ENCODE peak calls at places on chromosomes 5 and 9, in five cellular contexts. Z is right cardiac atrium; T is CD8-positive, alpha-beta T cell; R is pancreas; J is CD4-positive, alpha-beta memory T cell. E is an unnamed sample.

GRCh38 chr5:137743031-137743640 is 7.2 kb upstream of the KLHL3 start:
- DNase-seq in R (no peak), Z (no peak), T (peak; percentile 51), J (peak; percentile 60), E (no peak)

GRCh38 chr5:132489871-132490483 is 596 bp downstream of the IRF1 start:
- DNase-seq in Z (peak; percentile 89), J (peak; percentile 47), R (peak; percentile 81), T (peak; percentile 53), E (peak; percentile 91)

GRCh38 chr9:123537809-123538208 is 181.8 kb downstream of the CRB2 start:
- DNase-seq in R (no peak), J (no peak), Z (no peak), T (no peak), E (no peak)

GRCh38 chr9:121169094-121169601 is 32.5 kb downstream of the RAB14 start:
- DNase-seq in T (no peak), R (no peak), J (peak; percentile 51), Z (peak; percentile 67), E (no peak)

GRCh38 chr5:51395245-51395644 is 12.0 kb downstream of the ISL1 start:
- DNase-seq in J (no peak), T (no peak), Z (no peak), R (no peak), E (no peak)

GRCh38 chr5:527646-528591 is 3.7 kb upstream of the SLC9A3 start:
- DNase-seq in Z (peak; percentile 41), J (no peak), T (no peak), R (peak; percentile 60), E (peak; percentile 67)

GRCh38 chr5:1514027-1514818 is 9.5 kb downstream of the LPCAT1 start:
- DNase-seq in Z (peak; percentile 48), R (peak; percentile 52), J (no peak), T (no peak), E (peak; percentile 59)

GRCh38 chr5:131541766-131542165 is 93.3 kb downstream of the RAPGEF6 start:
- DNase-seq in Z (no peak), R (no peak), J (no peak), T (no peak), E (no peak)

GRCh38 chr9:98791147-98792095 is 4.9 kb downstream of the ANKS6 start:
- DNase-seq in J (no peak), R (peak; percentile 93), T (peak; percentile 31), Z (peak; percentile 93), E (peak; percentile 93)

GRCh38 chr5:150989695-150990094 is 30.7 kb upstream of the GPX3 start:
- DNase-seq in J (no peak), T (no peak), Z (no peak), R (no peak), E (no peak)

GRCh38 chr9:116218399-116218798 is 64.8 kb downstream of the PAPPA start:
- DNase-seq in T (no peak), Z (no peak), J (no peak), R (no peak), E (no peak)

GRCh38 chr9:114484854-114485443 is 20.3 kb downstream of the WHRN start:
- DNase-seq in T (peak; percentile 19), Z (no peak), J (peak; percentile 74), R (no peak), E (no peak)

GRCh38 chr5:144308211-144308610 is 137.5 kb downstream of the KCTD16 start:
- DNase-seq in J (no peak), T (no peak), R (no peak), Z (no peak), E (no peak)

GRCh38 chr9:106648799-106649198 is 214.2 kb upstream of the ZNF462 start:
- DNase-seq in R (no peak), Z (no peak), T (no peak), J (no peak), E (no peak)

GRCh38 chr5:132055441-132055807 is 5.0 kb upstream of the IL3 start:
- DNase-seq in T (no peak), J (no peak), R (no peak), Z (no peak), E (no peak)

GRCh38 chr9:121883281-121884056 is 209.6 kb downstream of the TTLL11 start:
- DNase-seq in Z (no peak), R (no peak), T (no peak), J (no peak), E (no peak)

GRCh38 chr5:105530716-105531261 is 1968.2 kb upstream of the NUDT12 start:
- DNase-seq in R (no peak), Z (no peak), J (no peak), T (no peak), E (no peak)

GRCh38 chr5:105529851-105530250 is 1967.3 kb upstream of the NUDT12 start:
- DNase-seq in T (no peak), R (no peak), Z (no peak), J (no peak), E (no peak)
- H3K9me3 ChIP-seq in T (no peaks in the 10 kb centered on the region), R (no peaks in the 10 kb centered on the region), Z (no peaks in the 10 kb centered on the region), J (no peaks in the 10 kb centered on the region), E (peaks cover 2% of the 10 kb centered on the region)

DNA sequence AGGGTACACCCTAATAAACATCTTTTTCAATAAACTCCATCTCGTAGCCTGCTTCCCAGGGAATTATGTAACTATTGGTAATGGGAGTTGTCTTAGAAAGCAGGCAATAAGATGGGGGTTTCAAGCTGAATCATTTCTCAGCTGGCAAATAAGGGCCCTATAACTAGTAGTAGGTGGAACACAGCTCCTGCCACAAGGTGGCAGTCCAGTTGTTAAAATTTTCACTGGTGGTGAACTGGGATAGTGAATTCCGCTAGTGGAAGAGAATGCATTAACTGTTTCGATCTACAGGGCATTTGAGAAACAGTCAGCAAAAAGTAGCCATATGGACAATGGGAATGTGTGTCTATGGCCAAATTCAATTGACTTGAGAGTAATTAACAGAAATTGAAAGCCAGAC is 27.7 kb downstream of the PCDHB15 start:
- DNase-seq in J (no peak), T (no peak), Z (no peak), R (no peak), E (no peak)
- H3K9me3 ChIP-seq in J (no peaks in the 10 kb centered on the region), T (peaks cover 20% of the 10 kb centered on the region), Z (peaks cover 16% of the 10 kb centered on the region), R (no peaks in the 10 kb centered on the region), E (peaks cover 27% of the 10 kb centered on the region)

DNA sequence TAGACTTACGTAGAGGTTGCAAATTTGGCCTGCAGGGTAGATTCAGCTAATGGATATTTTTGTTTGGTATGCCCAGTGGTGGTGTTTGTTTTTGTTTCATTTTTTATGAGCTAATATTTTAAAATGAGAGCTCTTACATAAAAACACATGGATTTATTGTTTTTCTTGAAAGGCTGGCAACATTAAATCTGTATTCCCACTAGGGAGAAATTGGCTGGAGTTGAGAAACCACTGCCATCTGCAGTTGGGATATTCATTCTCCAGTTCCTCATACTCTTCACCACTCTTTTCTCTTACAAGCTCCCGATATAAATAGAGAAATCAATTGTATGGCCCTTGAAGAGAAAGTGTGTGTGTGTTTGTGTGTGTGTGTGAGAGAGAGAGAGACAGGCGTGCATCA is 143.3 kb downstream of the ALDH1A1 start:
- DNase-seq in Z (no peak), T (no peak), R (no peak), J (no peak), E (no peak)
- H3K9me3 ChIP-seq in Z (no peaks in the 10 kb centered on the region), T (no peaks in the 10 kb centered on the region), R (no peaks in the 10 kb centered on the region), J (no peaks in the 10 kb centered on the region), E (no peaks in the 10 kb centered on the region)

DNA sequence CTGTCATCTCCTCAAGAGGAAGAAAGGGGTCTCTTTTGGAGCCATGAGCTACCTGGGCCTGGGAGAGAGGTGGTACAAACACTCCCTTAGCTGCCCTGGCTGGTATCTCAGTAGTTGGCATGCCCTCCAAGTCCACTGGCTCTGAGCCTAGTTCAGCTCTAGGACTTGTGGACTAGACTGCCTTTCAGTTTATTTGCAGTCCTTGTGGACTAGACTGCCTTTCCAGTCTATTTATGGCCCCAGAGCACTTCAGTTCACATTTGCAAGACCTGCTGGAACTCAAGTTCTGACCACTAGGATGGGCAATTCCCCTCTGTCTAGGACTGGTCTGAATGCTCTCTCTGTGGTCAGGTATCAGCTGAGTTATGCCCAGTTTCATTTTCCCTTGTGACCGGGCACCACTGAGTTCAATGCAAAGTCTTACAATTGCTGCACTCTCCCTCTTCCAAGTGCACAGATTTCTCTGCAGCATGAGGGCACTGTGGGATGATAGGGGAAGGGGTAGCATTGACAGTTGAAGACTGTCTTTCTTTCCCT is 1019.0 kb downstream of the TAF11L14 start:
- DNase-seq in R (no peak), J (no peak), Z (no peak), T (no peak), E (no peak)
- H3K9me3 ChIP-seq in R (no peaks in the 10 kb centered on the region), J (no peaks in the 10 kb centered on the region), Z (peaks cover 2% of the 10 kb centered on the region), T (no peaks in the 10 kb centered on the region), E (peaks cover 5% of the 10 kb centered on the region)

GRCh38 chr9:103586721-103587120 is 507.4 kb upstream of the SMC2 start:
- DNase-seq in T (no peak), R (no peak), J (no peak), Z (peak; percentile 7), E (no peak)
- H3K9me3 ChIP-seq in T (no peaks in the 10 kb centered on the region), R (no peaks in the 10 kb centered on the region), J (no peaks in the 10 kb centered on the region), Z (no peaks in the 10 kb centered on the region), E (no peaks in the 10 kb centered on the region)

GRCh38 chr9:92984976-92985375 is 37.7 kb downstream of the FGD3 start:
- DNase-seq in T (no peak), Z (no peak), J (no peak), R (no peak), E (no peak)
- H3K9me3 ChIP-seq in T (no peaks in the 10 kb centered on the region), Z (no peaks in the 10 kb centered on the region), J (no peaks in the 10 kb centered on the region), R (no peaks in the 10 kb centered on the region), E (peaks cover 5% of the 10 kb centered on the region)

GRCh38 chr5:12659675-12660074 is 755.4 kb upstream of the CTNND2 start:
- DNase-seq in J (no peak), T (no peak), R (no peak), Z (no peak), E (no peak)
- H3K9me3 ChIP-seq in J (no peaks in the 10 kb centered on the region), T (no peaks in the 10 kb centered on the region), R (no peaks in the 10 kb centered on the region), Z (peaks cover 2% of the 10 kb centered on the region), E (no peaks in the 10 kb centered on the region)

DNA sequence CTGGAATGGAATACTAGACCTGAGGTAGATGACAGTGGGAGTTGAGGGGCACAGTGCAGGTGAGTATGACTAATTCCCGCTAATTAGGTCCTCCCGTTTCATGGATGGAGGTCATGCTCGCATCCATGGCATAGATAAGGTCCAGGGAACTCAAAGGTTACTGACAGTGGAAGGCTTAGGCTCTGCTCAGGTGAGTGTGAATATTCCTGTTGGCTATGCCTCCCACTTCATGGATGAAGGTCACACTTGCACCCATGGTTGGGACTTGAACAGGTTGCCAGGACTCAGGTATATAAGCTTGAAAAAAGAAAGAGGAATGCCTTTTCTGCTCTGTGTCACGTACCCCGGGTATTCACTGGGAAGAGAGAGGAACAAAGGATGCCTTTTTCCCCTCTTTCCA is 19.8 kb upstream of the UNC13B start:
- DNase-seq in Z (no peak), T (no peak), R (no peak), J (no peak), E (no peak)
- H3K9me3 ChIP-seq in Z (peaks cover 7% of the 10 kb centered on the region), T (peaks cover 5% of the 10 kb centered on the region), R (no peaks in the 10 kb centered on the region), J (no peaks in the 10 kb centered on the region), E (no peaks in the 10 kb centered on the region)

DNA sequence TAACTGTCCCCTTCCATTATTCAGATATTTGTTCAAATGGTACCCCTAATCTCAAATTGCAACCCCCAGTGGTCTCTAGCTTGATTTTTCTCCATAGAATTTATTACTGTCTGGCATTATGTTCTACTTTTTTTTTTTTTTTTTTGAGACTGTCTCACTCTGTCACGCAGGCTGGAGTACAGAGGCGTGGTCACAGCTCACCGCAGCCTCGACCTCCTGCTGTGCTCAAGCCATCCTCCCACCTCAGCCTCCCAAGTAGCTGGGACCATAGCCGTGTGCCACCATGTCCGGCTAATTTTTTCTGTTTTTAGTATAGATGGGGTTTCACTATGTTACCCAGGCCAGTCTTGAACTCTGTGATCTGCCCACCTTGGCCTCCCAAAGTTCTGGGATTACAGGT is 2.0 kb upstream of the REEP5 start:
- DNase-seq in R (no peak), T (no peak), Z (no peak), J (no peak), E (peak; percentile 31)
- H3K9me3 ChIP-seq in R (no peaks in the 10 kb centered on the region), T (no peaks in the 10 kb centered on the region), Z (no peaks in the 10 kb centered on the region), J (no peaks in the 10 kb centered on the region), E (no peaks in the 10 kb centered on the region)

E was measured in kidney.